ENCODE peak calls at places on chromosomes 5 and 9, in nine cellular contexts. One of them, this sample, is unnamed.

GRCh38 chr5:79464695-79465332 is 49.1 kb downstream of the HOMER1 start:
- DNase-seq in RWPE1: peak; percentile 64
- DNase-seq in AG10803: peak; percentile 46
- DNase-seq in heart right ventricle: no peak
- DNase-seq in ovary: no peak
- DNase-seq in transverse colon: no peak
- DNase-seq in psoas muscle: no peak
- DNase-seq in H9: no peak
- DNase-seq in osteocyte: no peak
- DNase-seq in this sample: no peak

GRCh38 chr5:454936-455335 is 12.0 kb downstream of the EXOC3 start:
- DNase-seq in RWPE1: no peak
- DNase-seq in AG10803: no peak
- DNase-seq in heart right ventricle: no peak
- DNase-seq in ovary: no peak
- DNase-seq in transverse colon: peak; percentile 5
- DNase-seq in psoas muscle: peak; percentile 37
- DNase-seq in H9: peak; percentile 30
- DNase-seq in osteocyte: no peak
- DNase-seq in this sample: no peak

GRCh38 chr5:96819806-96820205 is 12.1 kb upstream of the ERAP1 start:
- DNase-seq in RWPE1: no peak
- DNase-seq in AG10803: no peak
- DNase-seq in heart right ventricle: no peak
- DNase-seq in ovary: no peak
- DNase-seq in transverse colon: no peak
- DNase-seq in psoas muscle: no peak
- DNase-seq in H9: no peak
- DNase-seq in osteocyte: no peak
- DNase-seq in this sample: no peak

GRCh38 chr9:129289883-129290282 is 111.8 kb upstream of the IER5L start:
- DNase-seq in RWPE1: no peak
- DNase-seq in AG10803: no peak
- DNase-seq in heart right ventricle: no peak
- DNase-seq in ovary: peak; percentile 10
- DNase-seq in transverse colon: no peak
- DNase-seq in psoas muscle: peak; percentile 14
- DNase-seq in H9: no peak
- DNase-seq in osteocyte: peak; percentile 46
- DNase-seq in this sample: peak; percentile 57

GRCh38 chr9:78573205-78573604 is 276.3 kb downstream of the PSAT1 start:
- DNase-seq in RWPE1: no peak
- DNase-seq in AG10803: peak; percentile 23
- DNase-seq in heart right ventricle: no peak
- DNase-seq in ovary: no peak
- DNase-seq in transverse colon: no peak
- DNase-seq in psoas muscle: no peak
- DNase-seq in H9: no peak
- DNase-seq in osteocyte: no peak
- DNase-seq in this sample: no peak

GRCh38 chr9:6715755-6716643 is 41.8 kb upstream of the KDM4C start:
- DNase-seq in RWPE1: no peak
- DNase-seq in AG10803: peak; percentile 7
- DNase-seq in heart right ventricle: peak; percentile 25
- DNase-seq in ovary: peak; percentile 51
- DNase-seq in transverse colon: peak; percentile 85
- DNase-seq in psoas muscle: peak; percentile 60
- DNase-seq in H9: peak; percentile 58
- DNase-seq in osteocyte: no peak
- DNase-seq in this sample: no peak

GRCh38 chr5:128213833-128214232 is 130.3 kb downstream of the SLC12A2 start:
- DNase-seq in RWPE1: no peak
- DNase-seq in AG10803: no peak
- DNase-seq in heart right ventricle: no peak
- DNase-seq in ovary: no peak
- DNase-seq in transverse colon: no peak
- DNase-seq in psoas muscle: no peak
- DNase-seq in H9: no peak
- DNase-seq in osteocyte: no peak
- DNase-seq in this sample: no peak

GRCh38 chr5:149618581-149619248 is 37.4 kb downstream of the ARHGEF37 start:
- DNase-seq in RWPE1: peak; percentile 93
- DNase-seq in AG10803: peak; percentile 59
- DNase-seq in heart right ventricle: peak; percentile 57
- DNase-seq in ovary: no peak
- DNase-seq in transverse colon: peak; percentile 47
- DNase-seq in psoas muscle: peak; percentile 69
- DNase-seq in H9: peak; percentile 69
- DNase-seq in osteocyte: no peak
- DNase-seq in this sample: no peak

GRCh38 chr9:22855956-22856355 is 409.3 kb downstream of the DMRTA1 start:
- DNase-seq in RWPE1: no peak
- DNase-seq in AG10803: no peak
- DNase-seq in heart right ventricle: no peak
- DNase-seq in ovary: no peak
- DNase-seq in transverse colon: no peak
- DNase-seq in psoas muscle: no peak
- DNase-seq in H9: no peak
- DNase-seq in osteocyte: no peak
- DNase-seq in this sample: no peak

GRCh38 chr5:177455036-177455660 is 8.5 kb downstream of the PRR7 start:
- DNase-seq in RWPE1: peak; percentile 84
- DNase-seq in AG10803: peak; percentile 49
- DNase-seq in heart right ventricle: peak; percentile 78
- DNase-seq in ovary: peak; percentile 85
- DNase-seq in transverse colon: peak; percentile 93
- DNase-seq in psoas muscle: peak; percentile 89
- DNase-seq in H9: peak; percentile 93
- DNase-seq in osteocyte: peak; percentile 91
- DNase-seq in this sample: peak; percentile 95

GRCh38 chr5:177454397-177455035 is 7.9 kb downstream of the PRR7 start:
- DNase-seq in RWPE1: peak; percentile 100
- DNase-seq in AG10803: peak; percentile 76
- DNase-seq in heart right ventricle: peak; percentile 91
- DNase-seq in ovary: peak; percentile 94
- DNase-seq in transverse colon: peak; percentile 96
- DNase-seq in psoas muscle: peak; percentile 96
- DNase-seq in H9: peak; percentile 91
- DNase-seq in osteocyte: peak; percentile 98
- DNase-seq in this sample: peak; percentile 98

GRCh38 chr5:177456591-177456964 is 10.0 kb downstream of the PRR7 start:
- DNase-seq in RWPE1: no peak
- DNase-seq in AG10803: no peak
- DNase-seq in heart right ventricle: no peak
- DNase-seq in ovary: no peak
- DNase-seq in transverse colon: no peak
- DNase-seq in psoas muscle: peak; percentile 62
- DNase-seq in H9: no peak
- DNase-seq in osteocyte: no peak
- DNase-seq in this sample: no peak

GRCh38 chr5:177457239-177458121 is 10.9 kb downstream of the PRR7 start:
- DNase-seq in RWPE1: peak; percentile 99
- DNase-seq in AG10803: peak; percentile 96
- DNase-seq in heart right ventricle: peak; percentile 82
- DNase-seq in ovary: peak; percentile 77
- DNase-seq in transverse colon: peak; percentile 76
- DNase-seq in psoas muscle: peak; percentile 90
- DNase-seq in H9: peak; percentile 99
- DNase-seq in osteocyte: peak; percentile 95
- DNase-seq in this sample: peak; percentile 87

DNA sequence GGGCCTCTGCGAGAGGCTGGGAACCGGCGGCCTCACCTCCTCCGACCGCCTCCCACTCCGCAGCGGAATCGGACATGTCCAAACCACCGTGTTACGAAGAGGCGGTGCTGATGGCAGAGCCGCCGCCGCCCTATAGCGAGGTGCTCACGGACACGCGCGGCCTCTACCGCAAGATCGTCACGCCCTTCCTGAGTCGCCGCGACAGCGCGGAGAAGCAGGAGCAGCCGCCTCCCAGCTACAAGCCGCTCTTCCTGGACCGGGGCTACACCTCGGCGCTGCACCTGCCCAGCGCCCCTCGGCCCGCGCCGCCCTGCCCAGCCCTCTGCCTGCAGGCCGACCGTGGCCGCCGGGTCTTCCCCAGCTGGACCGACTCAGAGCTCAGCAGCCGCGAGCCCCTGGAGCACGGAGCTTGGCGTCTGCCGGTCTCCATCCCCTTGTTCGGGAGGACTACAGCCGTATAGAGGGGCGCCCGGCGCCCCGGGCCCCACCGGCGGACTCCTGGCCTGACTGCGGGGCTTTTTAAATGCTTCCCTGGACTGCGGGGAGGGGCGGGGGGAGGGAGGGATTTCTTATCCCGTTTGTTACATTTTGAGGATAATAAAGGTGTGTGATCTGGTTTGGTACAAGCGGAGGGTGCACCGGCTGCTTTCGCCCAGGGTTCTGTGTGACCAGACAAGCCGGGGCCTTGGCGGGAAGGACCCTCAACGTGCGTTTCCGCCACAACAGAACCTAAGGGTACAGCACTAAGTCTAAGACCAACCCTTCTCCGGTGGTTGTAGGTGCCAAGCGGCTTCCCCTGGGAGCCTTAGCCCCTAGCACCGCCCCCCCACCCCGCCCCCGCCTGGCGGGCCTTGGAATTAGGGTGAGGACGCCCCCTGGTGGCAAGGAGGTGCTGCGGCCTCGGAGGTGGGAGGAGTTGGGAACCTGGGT is 9.3 kb downstream of the PRR7 start:
- DNase-seq in RWPE1: peak; percentile 99
- DNase-seq in AG10803: peak; percentile 83
- DNase-seq in heart right ventricle: peak; percentile 93
- DNase-seq in ovary: peak; percentile 97
- DNase-seq in transverse colon: peak; percentile 97
- DNase-seq in psoas muscle: peak; percentile 96
- DNase-seq in H9: peak; percentile 95
- DNase-seq in osteocyte: peak; percentile 96
- DNase-seq in this sample: peak; percentile 93
- TF ChIP-seq CTCF in RWPE1: peak; percentile 97
- TF ChIP-seq CTCF in AG10803: peak; percentile 90
- TF ChIP-seq CTCF in heart right ventricle: peak; percentile 96
- TF ChIP-seq CTCF in ovary: peak; percentile 93
- TF ChIP-seq CTCF in transverse colon: peak; percentile 98
- TF ChIP-seq CTCF in psoas muscle: peak; percentile 94
- TF ChIP-seq CTCF in H9: peak; percentile 98
- TF ChIP-seq CTCF in osteocyte: peak; percentile 95
- TF ChIP-seq CTCF in this sample: peak; percentile 97

GRCh38 chr9:116421006-116421538 is 266.0 kb upstream of the TRIM32 start:
- DNase-seq in RWPE1: peak; percentile 13
- DNase-seq in AG10803: peak; percentile 46
- DNase-seq in heart right ventricle: no peak
- DNase-seq in ovary: no peak
- DNase-seq in transverse colon: no peak
- DNase-seq in psoas muscle: no peak
- DNase-seq in H9: no peak
- DNase-seq in osteocyte: no peak
- DNase-seq in this sample: no peak

GRCh38 chr9:116417464-116417863 is 263.9 kb downstream of the PAPPA start:
- DNase-seq in RWPE1: no peak
- DNase-seq in AG10803: no peak
- DNase-seq in heart right ventricle: no peak
- DNase-seq in ovary: no peak
- DNase-seq in transverse colon: no peak
- DNase-seq in psoas muscle: no peak
- DNase-seq in H9: no peak
- DNase-seq in osteocyte: no peak
- DNase-seq in this sample: no peak

GRCh38 chr9:116411506-116411905 is 257.9 kb downstream of the PAPPA start:
- DNase-seq in RWPE1: no peak
- DNase-seq in AG10803: no peak
- DNase-seq in heart right ventricle: no peak
- DNase-seq in ovary: no peak
- DNase-seq in transverse colon: no peak
- DNase-seq in psoas muscle: no peak
- DNase-seq in H9: no peak
- DNase-seq in osteocyte: no peak
- DNase-seq in this sample: no peak

GRCh38 chr9:116414374-116414773 is 260.8 kb downstream of the PAPPA start:
- DNase-seq in RWPE1: no peak
- DNase-seq in AG10803: no peak
- DNase-seq in heart right ventricle: no peak
- DNase-seq in ovary: no peak
- DNase-seq in transverse colon: no peak
- DNase-seq in psoas muscle: no peak
- DNase-seq in H9: no peak
- DNase-seq in osteocyte: no peak
- DNase-seq in this sample: no peak

GRCh38 chr9:116416421-116416820 is 262.8 kb downstream of the PAPPA start:
- DNase-seq in RWPE1: no peak
- DNase-seq in AG10803: no peak
- DNase-seq in heart right ventricle: no peak
- DNase-seq in ovary: no peak
- DNase-seq in transverse colon: no peak
- DNase-seq in psoas muscle: no peak
- DNase-seq in H9: no peak
- DNase-seq in osteocyte: no peak
- DNase-seq in this sample: no peak
- TF ChIP-seq CTCF in RWPE1: no peak
- TF ChIP-seq CTCF in AG10803: no peak
- TF ChIP-seq CTCF in heart right ventricle: no peak
- TF ChIP-seq CTCF in ovary: no peak
- TF ChIP-seq CTCF in transverse colon: no peak
- TF ChIP-seq CTCF in psoas muscle: no peak
- TF ChIP-seq CTCF in H9: no peak
- TF ChIP-seq CTCF in osteocyte: no peak
- TF ChIP-seq CTCF in this sample: no peak

DNA sequence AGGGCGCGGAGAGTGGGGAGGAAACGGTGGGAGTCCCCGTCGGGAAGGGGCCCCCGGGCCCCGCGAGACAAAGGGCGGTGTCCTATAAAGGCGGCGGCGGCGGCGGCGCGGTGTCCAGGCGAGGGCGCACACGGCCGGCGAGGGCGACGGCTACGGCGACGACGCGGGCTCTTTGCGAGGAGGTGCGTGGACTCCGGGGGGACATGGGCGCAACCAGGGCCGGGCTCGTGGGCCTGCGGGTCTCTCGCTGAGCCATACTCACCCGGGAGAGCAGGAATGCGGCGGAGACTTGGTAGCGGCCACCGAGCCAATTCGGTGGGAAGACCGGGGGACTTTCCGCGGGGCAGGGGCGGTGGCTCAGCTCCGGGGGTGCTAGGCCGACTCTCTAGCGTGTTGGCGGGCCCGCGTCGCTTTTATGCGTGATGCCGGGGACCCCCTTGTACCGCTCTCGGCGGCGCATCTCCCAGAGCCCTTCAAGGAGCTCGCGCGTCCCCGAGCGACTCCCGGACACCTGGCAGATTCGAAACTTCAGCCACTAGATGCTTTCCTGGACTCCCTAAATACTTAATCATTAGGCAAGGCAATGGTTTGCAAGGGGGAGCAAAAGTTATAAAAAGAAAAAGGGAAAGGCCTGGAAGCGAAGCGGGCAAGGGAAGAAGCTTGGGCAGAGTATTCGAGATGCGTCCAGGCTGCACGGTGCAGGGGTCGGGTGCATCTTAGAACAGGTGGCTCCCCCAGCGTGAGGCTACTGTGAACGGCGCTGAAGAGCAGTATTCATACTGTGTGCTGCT is 5.9 kb upstream of the TAL2 start:
- DNase-seq in RWPE1: peak; percentile 24
- DNase-seq in AG10803: no peak
- DNase-seq in heart right ventricle: peak; percentile 5
- DNase-seq in ovary: no peak
- DNase-seq in transverse colon: peak; percentile 45
- DNase-seq in psoas muscle: peak; percentile 80
- DNase-seq in H9: peak; percentile 43
- DNase-seq in osteocyte: no peak
- DNase-seq in this sample: no peak
- TF ChIP-seq CTCF in RWPE1: peak; percentile 52
- TF ChIP-seq CTCF in AG10803: no peak
- TF ChIP-seq CTCF in heart right ventricle: peak; percentile 66
- TF ChIP-seq CTCF in ovary: no peak
- TF ChIP-seq CTCF in transverse colon: peak; percentile 35
- TF ChIP-seq CTCF in psoas muscle: peak; percentile 55
- TF ChIP-seq CTCF in H9: peak; percentile 37
- TF ChIP-seq CTCF in osteocyte: peak; percentile 38
- TF ChIP-seq CTCF in this sample: peak; percentile 34

GRCh38 chr5:77086611-77087483 is at the start of gene ZBED3:
- DNase-seq in RWPE1: peak; percentile 78
- DNase-seq in AG10803: peak; percentile 71
- DNase-seq in heart right ventricle: peak; percentile 63
- DNase-seq in ovary: peak; percentile 75
- DNase-seq in transverse colon: peak; percentile 83
- DNase-seq in psoas muscle: peak; percentile 80
- DNase-seq in H9: peak; percentile 75
- DNase-seq in osteocyte: peak; percentile 86
- DNase-seq in this sample: peak; percentile 82
- TF ChIP-seq CTCF in RWPE1: peak; percentile 44
- TF ChIP-seq CTCF in AG10803: peak; percentile 28
- TF ChIP-seq CTCF in heart right ventricle: peak; percentile 30
- TF ChIP-seq CTCF in ovary: no peak
- TF ChIP-seq CTCF in transverse colon: no peak
- TF ChIP-seq CTCF in psoas muscle: no peak
- TF ChIP-seq CTCF in H9: peak; percentile 42
- TF ChIP-seq CTCF in osteocyte: peak; percentile 55
- TF ChIP-seq CTCF in this sample: peak; percentile 51